ENCODE peak calls at places on chromosomes 3 and 15, in five cellular contexts. N, I, G, Z and F are unnamed samples.

GRCh38 chr15:90497912-90498311 is 31.8 kb upstream of the CRTC3 start:
- DNase-seq in Z (no peak), G (no peak), N (no peak), I (no peak), F (no peak)

GRCh38 chr3:122754867-122755835 is 38.5 kb downstream of the HSPBAP1 start:
- DNase-seq in Z (peak), G (peak), N (peak), I (peak), F (peak)

GRCh38 chr15:68312701-68313204 is 35.2 kb downstream of the FEM1B start:
- DNase-seq in N (peak), Z (peak), G (no peak), I (no peak), F (no peak)

GRCh38 chr15:73924258-73924921 is 1.9 kb upstream of the LOXL1 start:
- DNase-seq in I (no peak), G (peak), N (peak), Z (peak), F (no peak)

GRCh38 chr15:74174966-74175270 is 1.4 kb downstream of the ISLR start:
- DNase-seq in N (no peak), I (no peak), Z (no peak), G (no peak), F (no peak)

GRCh38 chr3:77254967-77255831 is 215.3 kb downstream of the ROBO2 start:
- DNase-seq in N (peak), Z (peak), I (peak), G (peak), F (peak)

GRCh38 chr15:62904511-62904910 is 138.0 kb upstream of the TPM1 start:
- DNase-seq in Z (no peak), G (peak), I (no peak), N (no peak), F (no peak)

GRCh38 chr3:69463546-69463945 is 77.7 kb upstream of the FRMD4B start:
- DNase-seq in N (no peak), I (no peak), Z (no peak), G (no peak), F (no peak)

GRCh38 chr15:61449306-61449705 is 220.2 kb upstream of the RORA start:
- DNase-seq in I (no peak), Z (no peak), N (no peak), G (no peak), F (no peak)

GRCh38 chr15:69513986-69514385 is 61.4 kb downstream of the RPLP1 start:
- DNase-seq in I (no peak), Z (no peak), N (no peak), G (no peak), F (no peak)

GRCh38 chr3:185758912-185759311 is 65.9 kb downstream of the IGF2BP2 start:
- DNase-seq in Z (no peak), N (no peak), G (no peak), I (no peak), F (no peak)

GRCh38 chr3:185757176-185757575 is 67.7 kb downstream of the IGF2BP2 start:
- DNase-seq in N (no peak), I (no peak), G (no peak), Z (no peak), F (no peak)

GRCh38 chr3:185760550-185760949 is 64.3 kb downstream of the IGF2BP2 start:
- DNase-seq in N (no peak), I (no peak), G (no peak), Z (no peak), F (no peak)

GRCh38 chr3:185760091-185760490 is 64.8 kb downstream of the IGF2BP2 start:
- DNase-seq in G (no peak), N (no peak), I (no peak), Z (no peak), F (no peak)

DNA sequence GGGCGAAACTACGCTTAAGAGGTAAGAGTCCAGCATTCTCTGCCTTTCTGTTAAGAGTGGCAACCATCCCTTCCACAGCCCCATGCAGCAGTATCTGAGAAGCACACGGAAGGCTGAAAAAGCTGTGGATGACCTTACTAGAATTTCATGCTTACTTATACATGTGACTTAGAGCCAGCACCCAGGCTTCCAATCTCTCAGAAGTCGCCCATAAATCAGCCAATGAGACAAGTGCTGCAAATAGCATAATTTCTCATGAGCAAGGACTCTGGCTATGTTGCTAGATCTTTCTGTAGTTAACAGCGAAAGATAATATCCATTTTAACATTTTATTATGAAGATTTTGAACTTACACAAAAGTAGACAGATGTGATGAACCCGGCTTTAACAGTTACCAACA is 65.3 kb downstream of the IGF2BP2 start:
- DNase-seq in I (no peak), Z (no peak), N (no peak), G (no peak), F (no peak)
- TF ChIP-seq CTCF in I (no peak), Z (no peak), N (no peak), G (no peak), F (no peak)

DNA sequence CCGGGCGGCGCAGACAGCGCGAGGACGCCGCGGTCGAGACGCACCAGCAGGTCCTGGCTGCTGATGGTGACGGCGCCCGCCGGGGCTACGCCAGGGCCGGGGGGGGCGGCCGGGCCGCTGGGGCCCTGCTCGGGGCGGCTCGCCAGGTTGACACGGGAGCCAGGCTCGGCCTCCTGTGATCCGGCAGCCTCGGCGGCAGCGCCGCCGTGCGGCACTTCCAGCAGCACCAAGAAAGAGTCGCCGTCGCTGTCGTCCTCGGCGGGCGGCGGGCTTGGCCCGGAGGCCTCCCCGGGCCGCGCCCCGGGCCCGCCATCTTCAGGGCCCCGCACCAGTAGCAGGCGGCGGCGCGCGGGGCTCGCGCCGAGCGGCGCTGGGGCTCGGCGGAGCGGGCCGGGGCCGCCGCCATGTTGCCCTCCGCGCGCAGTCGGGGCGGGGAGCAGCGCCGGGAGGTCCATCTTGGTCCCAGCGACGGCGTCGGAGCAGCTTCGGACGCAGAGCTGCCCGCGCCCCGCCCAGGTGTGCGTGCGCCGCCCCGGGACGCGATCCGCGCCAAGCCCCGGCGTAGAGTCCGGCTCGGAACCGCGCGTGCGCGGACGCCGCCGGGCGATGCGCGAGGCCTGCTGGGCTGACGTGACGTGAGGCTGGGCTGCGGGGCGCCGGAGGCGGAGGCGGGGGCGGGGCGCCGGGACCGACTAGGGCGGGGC is at the start of gene ZXDC:
- DNase-seq in Z (peak), G (peak), N (peak), I (peak), F (peak)
- TF ChIP-seq CTCF in Z (peak), G (peak), N (peak), I (peak), F (peak)

GRCh38 chr3:163045945-163046344 is 1549.3 kb downstream of the OTOL1 start:
- DNase-seq in I (no peak), N (no peak), G (no peak), Z (no peak), F (no peak)

GRCh38 chr3:163039636-163040035 is 1543.0 kb downstream of the OTOL1 start:
- DNase-seq in Z (no peak), N (no peak), I (no peak), G (no peak), F (no peak)

DNA sequence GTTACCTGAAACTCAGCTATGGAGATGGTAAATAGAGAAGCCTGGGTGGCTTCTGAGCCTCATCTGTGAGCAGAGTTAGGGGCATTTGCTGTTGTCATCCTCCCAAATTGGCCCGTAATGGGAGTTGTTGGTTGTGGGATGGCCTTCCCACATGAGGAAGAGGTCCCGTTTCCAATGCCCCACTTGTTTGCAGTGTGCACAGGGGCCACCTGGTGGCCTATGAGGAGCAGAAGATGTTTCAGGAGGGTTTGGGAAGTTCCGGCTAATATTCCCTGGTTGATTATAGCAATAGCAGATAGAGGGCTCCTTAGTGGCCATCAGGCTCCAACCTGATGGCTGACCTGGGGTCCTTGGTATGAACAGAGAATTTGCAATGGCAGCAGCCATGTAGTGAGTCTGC is 1546.5 kb downstream of the OTOL1 start:
- DNase-seq in I (no peak), G (peak), Z (peak), N (peak), F (no peak)
- TF ChIP-seq CTCF in I (peak), G (peak), Z (peak), N (peak), F (no peak)

GRCh38 chr3:192514754-192515660 is 212.3 kb downstream of the FGF12 start:
- DNase-seq in G (no peak), Z (peak), N (no peak), I (no peak), F (no peak)

GRCh38 chr3:192516850-192517249 is 210.5 kb downstream of the FGF12 start:
- DNase-seq in G (no peak), I (no peak), Z (no peak), N (no peak), F (no peak)

GRCh38 chr3:192515661-192516040 is 211.7 kb downstream of the FGF12 start:
- DNase-seq in N (no peak), G (no peak), Z (no peak), I (no peak), F (no peak)

GRCh38 chr3:192514081-192514753 is 213.1 kb downstream of the FGF12 start:
- DNase-seq in G (peak), N (no peak), Z (peak), I (peak), F (no peak)
- TF ChIP-seq CTCF in G (no peak), N (no peak), Z (peak), I (no peak), F (no peak)

GRCh38 chr15:39976291-39977274 is 42.7 kb downstream of the EIF2AK4 start:
- DNase-seq in Z (peak), N (peak), G (peak), I (peak), F (peak)
- TF ChIP-seq CTCF in Z (peak), N (peak), G (peak), I (peak), F (peak)

GRCh38 chr15:78620839-78621421 is at the start of gene CHRNA3:
- DNase-seq in I (peak), G (no peak), N (no peak), Z (no peak), F (no peak)

GRCh38 chr15:78619022-78619950 is 1.5 kb downstream of the CHRNA3 start:
- DNase-seq in I (peak), Z (no peak), G (no peak), N (no peak), F (peak)

GRCh38 chr15:78618490-78618934 is 2.3 kb downstream of the CHRNA3 start:
- DNase-seq in Z (peak), G (peak), N (peak), I (peak), F (peak)

GRCh38 chr15:78621810-78622402 is 1.1 kb upstream of the CHRNA3 start:
- DNase-seq in G (no peak), Z (no peak), I (peak), N (no peak), F (no peak)

DNA sequence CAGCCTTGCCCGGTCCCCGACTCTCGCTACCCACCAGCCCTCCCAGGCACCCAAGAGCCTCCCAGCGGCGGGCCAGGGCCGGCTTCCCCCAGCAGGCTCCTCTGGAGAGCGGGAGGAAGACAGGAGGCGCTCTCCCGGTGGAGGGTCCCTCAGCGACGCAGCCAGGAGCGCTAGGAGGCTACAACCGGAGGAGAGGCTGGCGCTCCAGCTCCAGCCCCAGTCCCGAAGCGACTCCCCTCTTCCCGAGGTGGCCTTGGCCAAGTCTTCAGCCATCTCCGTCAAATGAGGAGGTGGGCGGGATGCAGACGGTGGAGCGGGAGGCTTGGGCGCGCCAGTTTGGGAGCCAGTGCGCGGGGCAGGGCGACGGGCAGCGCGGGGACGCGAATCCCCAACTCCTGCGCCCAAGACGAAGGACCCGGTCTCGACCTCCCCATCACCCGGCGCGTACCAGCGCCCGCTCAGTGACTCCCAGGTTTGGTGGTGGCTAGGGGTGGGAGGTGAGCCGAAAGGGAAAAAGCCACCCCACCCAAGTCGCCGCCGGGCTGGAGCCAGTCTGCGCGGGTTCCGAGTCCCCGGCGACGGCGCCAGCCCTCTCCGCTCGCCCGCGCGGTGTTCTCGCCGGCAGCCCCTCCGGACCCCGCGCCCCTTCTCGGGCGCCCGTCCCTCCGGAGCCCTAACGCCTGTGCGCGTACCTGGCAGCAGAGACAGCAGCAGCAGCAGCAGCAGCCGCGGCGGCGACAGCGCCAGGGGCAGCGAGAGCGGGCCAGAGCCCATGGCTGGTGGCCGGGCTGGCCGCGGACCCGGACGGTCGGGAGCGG is 566 bp downstream of the CHRNA3 start:
- DNase-seq in I (peak), G (no peak), N (no peak), Z (peak), F (peak)
- TF ChIP-seq CTCF in I (no peak), G (peak), N (peak), Z (peak), F (no peak)

DNA sequence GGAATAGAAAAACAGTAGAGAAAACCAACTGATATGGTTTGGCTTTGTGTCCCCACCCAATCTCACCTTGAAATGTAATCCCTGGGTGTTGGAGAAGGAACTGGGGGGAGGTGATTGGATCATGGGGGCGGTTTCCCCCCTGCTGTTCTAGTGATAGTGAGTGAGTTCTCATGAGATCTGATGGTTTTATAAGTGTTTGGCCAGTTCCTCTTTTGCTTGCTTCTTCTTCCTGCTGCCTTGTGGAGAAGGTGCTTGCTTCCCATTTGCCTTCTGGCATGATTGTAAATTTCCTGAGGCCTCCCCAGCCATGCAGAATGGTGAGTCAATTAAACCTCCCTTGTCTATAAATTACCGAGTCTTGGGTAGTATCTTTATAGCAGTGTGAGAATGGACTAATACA is 48.4 kb downstream of the EOMES start:
- DNase-seq in G (no peak), I (no peak), Z (no peak), N (no peak), F (no peak)
- TF ChIP-seq CTCF in G (no peak), I (no peak), Z (no peak), N (no peak), F (no peak)

GRCh38 chr3:72178463-72179106 is 393.6 kb upstream of the PROK2 start:
- DNase-seq in I (no peak), Z (no peak), G (no peak), N (no peak), F (no peak)
- TF ChIP-seq CTCF in I (no peak), Z (no peak), G (no peak), N (no peak), F (no peak)